ENCODE peak calls at places on chromosome X, in eight cellular contexts. U is body of pancreas; R is T-cell; K is lung; C is activated B cell treated with CpG ODN at 0.5 μM for 24 hours; Y is stimulated activated naive CD8-positive, alpha-beta T cell treated with anti-CD3 and anti-CD28 coated beads, Interleukin-15, Interleukin-2, amounts not matched to agents 100 U/mL and 50 U/mL, for 24 hours; Z is upper lobe of right lung; X is HepG2. G is an unnamed sample.

GRCh38 chrX:133859860-133860259 is 125.5 kb downstream of the GPC3 start:
- ATAC-seq in U (no peak), R (no peak), K (no peak), C (no peak), Y (no peak), Z (no peak), X (no peak), G (no peak)

GRCh38 chrX:140766024-140766611 is 56.6 kb downstream of the LINC00632 start:
- ATAC-seq in U (no peak), R (no peak), K (no peak), C (no peak), Y (no peak), Z (peak), X (peak), G (no peak)

GRCh38 chrX:15298201-15298600 is 17.2 kb downstream of the ASB11 start:
- ATAC-seq in U (no peak), R (no peak), K (no peak), C (no peak), Y (no peak), Z (peak), X (no peak), G (no peak)

GRCh38 chrX:16476692-16477091 is 173.3 kb upstream of the S100G start:
- ATAC-seq in U (no peak), R (no peak), K (no peak), C (no peak), Y (no peak), Z (no peak), X (no peak), G (no peak)

GRCh38 chrX:44770111-44770510 is 73.7 kb upstream of the DUSP21 start:
- ATAC-seq in U (no peak), R (no peak), K (no peak), C (no peak), Y (no peak), Z (no peak), X (no peak), G (no peak)

GRCh38 chrX:12370444-12371089 is 232.3 kb downstream of the FRMPD4 start:
- ATAC-seq in U (no peak), R (no peak), K (no peak), C (no peak), Y (no peak), Z (no peak), X (no peak), G (no peak)

GRCh38 chrX:49850028-49850427 is 20.9 kb downstream of the PAGE4 start:
- ATAC-seq in U (no peak), R (no peak), K (no peak), C (no peak), Y (no peak), Z (no peak), X (no peak), G (no peak)

GRCh38 chrX:155966876-155967275 is 30.6 kb upstream of the IL9R start:
- ATAC-seq in U (no peak), R (peak), K (no peak), C (no peak), Y (peak), Z (peak), X (peak), G (no peak)

GRCh38 chrX:110853610-110854009 is 58.0 kb upstream of the CHRDL1 start:
- ATAC-seq in U (peak), R (no peak), K (no peak), C (no peak), Y (no peak), Z (no peak), X (peak), G (no peak)

GRCh38 chrX:13364230-13364629 is 44.4 kb upstream of the ATXN3L start:
- ATAC-seq in U (no peak), R (no peak), K (no peak), C (no peak), Y (no peak), Z (no peak), X (no peak), G (no peak)

GRCh38 chrX:16310326-16310725 is 143.0 kb downstream of the MAGEB17 start:
- ATAC-seq in U (no peak), R (no peak), K (no peak), C (no peak), Y (no peak), Z (no peak), X (no peak), G (no peak)

GRCh38 chrX:79147477-79147876 is 3.0 kb downstream of the GPR174 start:
- ATAC-seq in U (no peak), R (no peak), K (no peak), C (no peak), Y (peak), Z (no peak), X (no peak), G (no peak)

GRCh38 chrX:119552508-119552907 is 12.7 kb downstream of the STEEP1 start:
- ATAC-seq in U (no peak), R (no peak), K (no peak), C (no peak), Y (no peak), Z (no peak), X (no peak), G (no peak)

GRCh38 chrX:153635788-153636668 is 11.0 kb upstream of the DUSP9 start:
- ATAC-seq in U (no peak), R (peak), K (no peak), C (peak), Y (peak), Z (peak), X (peak), G (peak)

GRCh38 chrX:79100791-79101484 is 43.5 kb upstream of the GPR174 start:
- ATAC-seq in U (no peak), R (no peak), K (no peak), C (no peak), Y (peak), Z (no peak), X (no peak), G (no peak)